ENCODE peak calls at places on chromosomes 5 and 9, in six cellular contexts. One of them, this sample, is unnamed.

GRCh38 chr5:74767579-74767913 is 497 bp downstream of the NSA2 start:
- DNase-seq in left colon: peak
- DNase-seq in nucleus accumbens: no peak
- DNase-seq in AG09319: no peak
- DNase-seq in HT1080: no peak
- DNase-seq in psoas muscle: no peak
- DNase-seq in this sample: peak

GRCh38 chr9:37410969-37411785 is 11.3 kb upstream of the GRHPR start:
- DNase-seq in left colon: no peak
- DNase-seq in nucleus accumbens: no peak
- DNase-seq in AG09319: no peak
- DNase-seq in HT1080: no peak
- DNase-seq in psoas muscle: no peak
- DNase-seq in this sample: no peak

GRCh38 chr9:2267171-2267740 is 252.1 kb downstream of the SMARCA2 start:
- DNase-seq in left colon: no peak
- DNase-seq in nucleus accumbens: no peak
- DNase-seq in AG09319: no peak
- DNase-seq in HT1080: no peak
- DNase-seq in psoas muscle: no peak
- DNase-seq in this sample: no peak

GRCh38 chr5:35717718-35718117 is 100.1 kb downstream of the SPEF2 start:
- DNase-seq in left colon: no peak
- DNase-seq in nucleus accumbens: no peak
- DNase-seq in AG09319: no peak
- DNase-seq in HT1080: no peak
- DNase-seq in psoas muscle: no peak
- DNase-seq in this sample: no peak

GRCh38 chr5:759111-759741 is 25.3 kb downstream of the ZDHHC11B start:
- DNase-seq in left colon: peak
- DNase-seq in nucleus accumbens: no peak
- DNase-seq in AG09319: no peak
- DNase-seq in HT1080: no peak
- DNase-seq in psoas muscle: peak
- DNase-seq in this sample: peak

GRCh38 chr9:19108038-19108437 is 5.3 kb upstream of the HAUS6 start:
- DNase-seq in left colon: no peak
- DNase-seq in nucleus accumbens: no peak
- DNase-seq in AG09319: no peak
- DNase-seq in HT1080: no peak
- DNase-seq in psoas muscle: no peak
- DNase-seq in this sample: no peak

GRCh38 chr9:20384642-20385041 is 237.7 kb downstream of the MLLT3 start:
- DNase-seq in left colon: no peak
- DNase-seq in nucleus accumbens: no peak
- DNase-seq in AG09319: no peak
- DNase-seq in HT1080: no peak
- DNase-seq in psoas muscle: no peak
- DNase-seq in this sample: no peak

GRCh38 chr5:157511656-157512644 is 51.9 kb downstream of the NIPAL4 start:
- DNase-seq in left colon: peak
- DNase-seq in nucleus accumbens: peak
- DNase-seq in AG09319: peak
- DNase-seq in HT1080: peak
- DNase-seq in psoas muscle: peak
- DNase-seq in this sample: peak

GRCh38 chr5:179208706-179209358 is 136.4 kb downstream of the ADAMTS2 start:
- DNase-seq in left colon: no peak
- DNase-seq in nucleus accumbens: no peak
- DNase-seq in AG09319: no peak
- DNase-seq in HT1080: no peak
- DNase-seq in psoas muscle: peak
- DNase-seq in this sample: no peak

GRCh38 chr9:35996358-35996970 is 38.5 kb upstream of the OR2S2 start:
- DNase-seq in left colon: no peak
- DNase-seq in nucleus accumbens: no peak
- DNase-seq in AG09319: no peak
- DNase-seq in HT1080: peak
- DNase-seq in psoas muscle: no peak
- DNase-seq in this sample: no peak

GRCh38 chr5:153714732-153715287 is 224.3 kb downstream of the GRIA1 start:
- DNase-seq in left colon: no peak
- DNase-seq in nucleus accumbens: no peak
- DNase-seq in AG09319: no peak
- DNase-seq in HT1080: peak
- DNase-seq in psoas muscle: no peak
- DNase-seq in this sample: no peak

GRCh38 chr9:38619556-38620447 is 594 bp downstream of the ANKRD18A start:
- DNase-seq in left colon: peak
- DNase-seq in nucleus accumbens: peak
- DNase-seq in AG09319: no peak
- DNase-seq in HT1080: no peak
- DNase-seq in psoas muscle: no peak
- DNase-seq in this sample: no peak

GRCh38 chr9:136535070-136535469 is 10.8 kb downstream of the NOTCH1 start:
- DNase-seq in left colon: no peak
- DNase-seq in nucleus accumbens: no peak
- DNase-seq in AG09319: no peak
- DNase-seq in HT1080: no peak
- DNase-seq in psoas muscle: no peak
- DNase-seq in this sample: no peak

GRCh38 chr5:127306647-127307046 is 16.1 kb downstream of the MEGF10 start:
- DNase-seq in left colon: no peak
- DNase-seq in nucleus accumbens: peak
- DNase-seq in AG09319: no peak
- DNase-seq in HT1080: no peak
- DNase-seq in psoas muscle: no peak
- DNase-seq in this sample: no peak

GRCh38 chr5:149517461-149518122 is 33.6 kb downstream of the CSNK1A1 start:
- DNase-seq in left colon: no peak
- DNase-seq in nucleus accumbens: peak
- DNase-seq in AG09319: no peak
- DNase-seq in HT1080: no peak
- DNase-seq in psoas muscle: no peak
- DNase-seq in this sample: no peak

GRCh38 chr5:107885601-107886000 is 214.9 kb upstream of the EFNA5 start:
- DNase-seq in left colon: no peak
- DNase-seq in nucleus accumbens: no peak
- DNase-seq in AG09319: no peak
- DNase-seq in HT1080: no peak
- DNase-seq in psoas muscle: no peak
- DNase-seq in this sample: no peak

GRCh38 chr9:114202849-114203248 is 47.5 kb downstream of the COL27A1 start:
- DNase-seq in left colon: no peak
- DNase-seq in nucleus accumbens: no peak
- DNase-seq in AG09319: no peak
- DNase-seq in HT1080: no peak
- DNase-seq in psoas muscle: no peak
- DNase-seq in this sample: no peak

GRCh38 chr5:66864240-66864884 is 268.2 kb downstream of the MAST4 start:
- DNase-seq in left colon: no peak
- DNase-seq in nucleus accumbens: no peak
- DNase-seq in AG09319: peak
- DNase-seq in HT1080: peak
- DNase-seq in psoas muscle: no peak
- DNase-seq in this sample: peak

GRCh38 chr9:129712595-129713524 is 40.0 kb downstream of the PTGES start:
- DNase-seq in left colon: no peak
- DNase-seq in nucleus accumbens: no peak
- DNase-seq in AG09319: peak
- DNase-seq in HT1080: no peak
- DNase-seq in psoas muscle: no peak
- DNase-seq in this sample: no peak

GRCh38 chr5:149834246-149834855 is 104.2 kb downstream of the PPARGC1B start:
- DNase-seq in left colon: no peak
- DNase-seq in nucleus accumbens: peak
- DNase-seq in AG09319: peak
- DNase-seq in HT1080: peak
- DNase-seq in psoas muscle: no peak
- DNase-seq in this sample: peak

GRCh38 chr5:139451878-139452660 is 10.5 kb downstream of the ECSCR start:
- DNase-seq in left colon: no peak
- DNase-seq in nucleus accumbens: no peak
- DNase-seq in AG09319: no peak
- DNase-seq in HT1080: no peak
- DNase-seq in psoas muscle: no peak
- DNase-seq in this sample: no peak

GRCh38 chr5:148554621-148555020 is 99.7 kb downstream of the HTR4 start:
- DNase-seq in left colon: no peak
- DNase-seq in nucleus accumbens: no peak
- DNase-seq in AG09319: no peak
- DNase-seq in HT1080: no peak
- DNase-seq in psoas muscle: no peak
- DNase-seq in this sample: no peak

GRCh38 chr9:35481347-35481975 is 8.4 kb upstream of the RUSC2 start:
- DNase-seq in left colon: peak
- DNase-seq in nucleus accumbens: peak
- DNase-seq in AG09319: peak
- DNase-seq in HT1080: peak
- DNase-seq in psoas muscle: no peak
- DNase-seq in this sample: peak